ENCODE peak calls at places on chromosomes 4 and X, in six cellular contexts. I, P, W, G, K and S are unnamed samples.

GRCh38 chrX:44951572-44952067 is 78.6 kb downstream of the KDM6A start:
- DNase-seq in I (no peak), P (no peak), W (no peak), G (no peak), K (no peak), S (no peak)

GRCh38 chr4:107619065-107619464 is 101.0 kb downstream of the PAPSS1 start:
- DNase-seq in I (no peak), P (no peak), W (no peak), G (peak), K (no peak), S (peak)

GRCh38 chrX:39767446-39767845 is 330.3 kb downstream of the BCOR start:
- DNase-seq in I (no peak), P (no peak), W (no peak), G (no peak), K (no peak), S (no peak)

GRCh38 chrX:68945603-68946228 is 116.9 kb downstream of the EFNB1 start:
- DNase-seq in I (no peak), P (peak), W (no peak), G (no peak), K (peak), S (no peak)

GRCh38 chr4:1714303-1715001 is 2.3 kb upstream of the SLBP start:
- DNase-seq in I (no peak), P (no peak), W (no peak), G (no peak), K (peak), S (no peak)

GRCh38 chr4:32215277-32215676 is 1495.1 kb downstream of the PCDH7 start:
- DNase-seq in I (no peak), P (no peak), W (no peak), G (no peak), K (no peak), S (no peak)

GRCh38 chrX:68995780-68996551 is 167.1 kb downstream of the EFNB1 start:
- DNase-seq in I (no peak), P (no peak), W (no peak), G (no peak), K (peak), S (peak)

GRCh38 chr4:127709456-127709855 is 20.7 kb upstream of the SLC25A31 start:
- DNase-seq in I (no peak), P (no peak), W (no peak), G (no peak), K (no peak), S (no peak)

GRCh38 chrX:41716217-41716616 is 7.8 kb upstream of the GPR82 start:
- DNase-seq in I (no peak), P (no peak), W (no peak), G (no peak), K (no peak), S (no peak)

GRCh38 chrX:1720826-1721225 is 106.0 kb downstream of the ASMT start:
- DNase-seq in I (no peak), P (no peak), W (no peak), G (no peak), K (no peak), S (no peak)

GRCh38 chrX:41759817-41760216 is 35.8 kb downstream of the GPR82 start:
- DNase-seq in I (peak), P (peak), W (peak), G (no peak), K (no peak), S (no peak)

GRCh38 chr4:99808260-99808857 is 8.3 kb upstream of the DAPP1 start:
- DNase-seq in I (peak), P (peak), W (peak), G (no peak), K (peak), S (no peak)

GRCh38 chr4:11039494-11040142 is 355.1 kb upstream of the CLNK start:
- DNase-seq in I (no peak), P (no peak), W (no peak), G (no peak), K (no peak), S (no peak)

GRCh38 chr4:101458914-101459313 is 111.6 kb upstream of the PPP3CA start:
- DNase-seq in I (no peak), P (no peak), W (no peak), G (no peak), K (no peak), S (no peak)

GRCh38 chrX:131588995-131589394 is 45.1 kb downstream of the OR13H1 start:
- DNase-seq in I (no peak), P (no peak), W (no peak), G (no peak), K (no peak), S (no peak)

GRCh38 chr4:77010841-77011354 is 61.3 kb downstream of the SEPTIN11 start:
- DNase-seq in I (no peak), P (no peak), W (no peak), G (peak), K (no peak), S (no peak)

GRCh38 chrX:2984342-2984741 is 22.0 kb upstream of the ARSH start:
- DNase-seq in I (no peak), P (no peak), W (no peak), G (no peak), K (no peak), S (no peak)

GRCh38 chr4:136078971-136079370 is 1453.3 kb downstream of the PCDH18 start:
- DNase-seq in I (no peak), P (no peak), W (no peak), G (no peak), K (no peak), S (no peak)

GRCh38 chr4:2069161-2069971 is 10.2 kb downstream of the NAT8L start:
- DNase-seq in I (peak), P (no peak), W (no peak), G (no peak), K (no peak), S (no peak)

GRCh38 chrX:124555036-124555595 is 208.8 kb downstream of the SH2D1A start:
- DNase-seq in I (no peak), P (no peak), W (no peak), G (peak), K (no peak), S (no peak)

GRCh38 chrX:102345916-102346315 is 93.9 kb downstream of the NXF2B start:
- DNase-seq in I (peak), P (peak), W (no peak), G (no peak), K (peak), S (no peak)

GRCh38 chrX:39809326-39809725 is 288.4 kb downstream of the BCOR start:
- DNase-seq in I (no peak), P (no peak), W (no peak), G (no peak), K (no peak), S (no peak)

GRCh38 chr4:3437998-3438846 is 3.5 kb upstream of the HGFAC start:
- DNase-seq in I (no peak), P (no peak), W (no peak), G (no peak), K (no peak), S (no peak)

GRCh38 chrX:74925210-74926088 is at the start of gene NEXMIF:
- DNase-seq in I (peak), P (peak), W (no peak), G (no peak), K (peak), S (no peak)

GRCh38 chrX:115958687-115959359 is 211.7 kb upstream of the AGTR2 start:
- DNase-seq in I (no peak), P (no peak), W (no peak), G (no peak), K (peak), S (no peak)

DNA sequence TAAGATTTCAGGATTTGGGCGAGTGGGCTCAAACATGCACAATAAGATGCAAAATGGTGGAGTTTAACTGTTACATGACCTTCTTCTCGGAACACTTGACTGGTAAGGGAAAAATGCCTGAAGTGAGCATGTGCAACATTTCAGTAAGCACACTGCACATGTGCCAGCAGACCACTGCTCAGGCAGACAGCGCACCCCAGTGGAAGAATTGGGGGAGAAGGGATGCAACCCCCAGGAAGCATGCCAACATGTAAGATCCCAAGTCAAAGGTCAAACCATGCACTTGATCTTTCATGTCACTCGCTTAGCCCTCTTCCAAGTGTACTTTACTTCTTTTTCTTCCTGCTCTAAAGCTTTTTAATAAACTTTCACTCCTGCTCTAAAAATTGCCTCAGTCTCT is 256.3 kb downstream of the CENPC start:
- DNase-seq in I (peak), P (peak), W (no peak), G (no peak), K (peak), S (no peak)
- TF ChIP-seq CTCF in I (peak), P (peak), W (no peak), G (no peak), K (peak), S (no peak)

GRCh38 chr4:151575646-151576045 is 166.7 kb downstream of the FHIP1A start:
- DNase-seq in I (no peak), P (no peak), W (no peak), G (no peak), K (no peak), S (no peak)

GRCh38 chr4:151574968-151575367 is 166.0 kb downstream of the FHIP1A start:
- DNase-seq in I (no peak), P (no peak), W (no peak), G (no peak), K (no peak), S (no peak)

GRCh38 chr4:151573474-151573873 is 164.5 kb downstream of the FHIP1A start:
- DNase-seq in I (no peak), P (no peak), W (no peak), G (no peak), K (no peak), S (no peak)

GRCh38 chr4:151576627-151577026 is 167.7 kb downstream of the FHIP1A start:
- DNase-seq in I (no peak), P (no peak), W (no peak), G (no peak), K (no peak), S (no peak)

GRCh38 chr4:151573945-151574344 is 165.0 kb downstream of the FHIP1A start:
- DNase-seq in I (no peak), P (no peak), W (no peak), G (peak), K (no peak), S (no peak)
- TF ChIP-seq CTCF in I (no peak), P (no peak), W (no peak), G (no peak), K (no peak), S (no peak)

DNA sequence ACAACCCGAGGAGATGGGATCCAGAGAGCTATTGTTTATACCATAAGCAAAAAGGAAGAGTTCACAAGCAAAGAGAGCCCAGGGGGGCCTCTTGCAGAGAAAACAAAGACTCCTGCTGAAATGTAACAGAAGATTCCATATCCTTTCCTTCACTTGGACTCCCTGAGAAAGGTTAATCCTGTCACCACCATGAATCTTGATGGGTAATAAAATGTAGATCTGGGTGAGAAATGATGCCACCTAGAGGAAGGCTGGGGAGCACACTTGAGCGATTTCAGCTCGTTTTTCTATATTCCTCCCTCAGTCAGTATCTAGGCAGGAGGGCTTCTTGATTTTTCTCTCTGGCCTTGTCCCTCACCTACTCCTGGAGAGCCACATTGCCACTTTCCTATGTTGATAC is 10.2 kb upstream of the KCNE5 start:
- DNase-seq in I (peak), P (no peak), W (no peak), G (no peak), K (peak), S (no peak)
- TF ChIP-seq CTCF in I (peak), P (peak), W (no peak), G (peak), K (peak), S (peak)

DNA sequence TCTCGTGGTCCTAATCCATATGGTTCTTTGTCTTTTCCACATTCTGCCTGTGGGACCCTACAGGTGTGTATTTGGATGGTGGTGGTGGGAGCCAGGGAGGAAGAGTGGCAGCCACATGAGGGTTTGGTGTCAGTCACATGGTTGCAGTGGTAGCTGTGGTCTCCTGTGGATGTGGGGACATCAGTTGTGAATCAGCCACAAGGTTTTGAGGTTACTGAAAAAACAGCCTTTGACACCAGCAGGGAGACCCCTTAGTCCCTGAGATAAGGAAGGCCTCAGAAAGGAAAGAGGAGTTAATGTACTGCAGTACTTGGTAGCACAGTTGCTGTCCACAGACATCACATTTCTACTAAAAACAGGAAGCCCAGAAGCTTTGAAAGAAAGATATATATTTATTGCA is 15.8 kb upstream of the GAGE10 start:
- DNase-seq in I (no peak), P (no peak), W (no peak), G (no peak), K (no peak), S (no peak)
- TF ChIP-seq CTCF in I (no peak), P (no peak), W (no peak), G (no peak), K (no peak), S (no peak)

DNA sequence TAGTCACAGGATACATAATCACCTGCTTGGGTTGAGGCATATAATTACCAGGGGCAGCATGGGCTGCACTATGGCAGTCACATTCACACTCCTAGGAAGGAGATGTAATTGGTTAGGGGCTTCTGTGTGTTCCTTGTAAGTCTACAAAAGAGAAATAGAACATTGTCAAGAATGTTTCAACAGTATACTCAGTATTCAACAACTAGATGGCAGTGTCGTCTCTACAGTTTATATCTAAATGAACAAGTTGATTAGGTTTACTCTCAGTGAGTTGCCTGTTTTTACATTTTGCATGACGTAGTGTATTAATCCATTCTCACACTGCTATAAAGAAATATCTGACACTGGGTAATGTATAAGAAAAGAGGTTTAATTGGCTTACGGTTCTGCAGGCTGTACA is 50.5 kb upstream of the RAB33B start:
- DNase-seq in I (no peak), P (no peak), W (no peak), G (no peak), K (no peak), S (no peak)
- TF ChIP-seq CTCF in I (no peak), P (no peak), W (no peak), G (no peak), K (peak), S (no peak)

DNA sequence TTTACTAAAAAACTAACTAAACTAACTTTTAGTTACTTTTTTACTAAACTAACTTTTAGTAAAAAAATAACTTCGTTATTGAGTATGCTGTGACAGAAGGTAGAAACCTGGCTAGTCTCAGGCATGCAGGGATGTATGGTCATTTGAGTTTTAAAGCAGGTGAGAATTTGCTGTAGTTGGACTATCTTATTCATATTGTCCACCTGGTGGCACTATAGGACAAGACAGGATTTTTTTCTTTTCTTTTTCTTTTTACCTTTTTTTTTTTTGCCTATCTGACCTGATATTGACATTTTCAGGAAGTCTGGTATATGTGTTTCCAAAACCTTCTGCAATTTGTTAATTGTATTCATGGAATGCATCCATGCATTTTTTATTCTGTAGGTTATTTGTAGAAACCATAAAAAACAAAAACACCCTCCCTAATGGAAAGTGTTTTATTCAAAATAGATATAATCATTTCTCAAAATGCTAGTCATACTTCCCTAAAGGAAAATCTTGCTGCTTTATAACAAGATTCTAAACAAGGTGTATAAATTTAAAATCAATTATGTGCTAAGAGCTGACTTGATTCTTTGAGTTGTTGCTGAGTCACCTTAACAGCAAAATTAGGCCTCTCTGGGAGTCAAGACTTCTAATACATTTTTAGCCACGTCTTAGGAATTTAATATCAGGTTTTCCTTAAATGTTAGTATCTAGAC is 201.2 kb upstream of the GNPDA2 start:
- DNase-seq in I (peak), P (no peak), W (peak), G (no peak), K (no peak), S (no peak)
- TF ChIP-seq CTCF in I (no peak), P (peak), W (peak), G (no peak), K (peak), S (no peak)

GRCh38 chrX:13340182-13340791 is 20.4 kb upstream of the ATXN3L start:
- DNase-seq in I (no peak), P (no peak), W (no peak), G (no peak), K (no peak), S (no peak)

GRCh38 chrX:13330446-13330845 is 10.6 kb upstream of the ATXN3L start:
- DNase-seq in I (no peak), P (no peak), W (no peak), G (no peak), K (no peak), S (no peak)

GRCh38 chrX:13338985-13339384 is 19.1 kb upstream of the ATXN3L start:
- DNase-seq in I (no peak), P (no peak), W (no peak), G (no peak), K (no peak), S (no peak)

GRCh38 chrX:13339607-13340006 is 19.8 kb upstream of the ATXN3L start:
- DNase-seq in I (no peak), P (no peak), W (no peak), G (no peak), K (no peak), S (no peak)

DNA sequence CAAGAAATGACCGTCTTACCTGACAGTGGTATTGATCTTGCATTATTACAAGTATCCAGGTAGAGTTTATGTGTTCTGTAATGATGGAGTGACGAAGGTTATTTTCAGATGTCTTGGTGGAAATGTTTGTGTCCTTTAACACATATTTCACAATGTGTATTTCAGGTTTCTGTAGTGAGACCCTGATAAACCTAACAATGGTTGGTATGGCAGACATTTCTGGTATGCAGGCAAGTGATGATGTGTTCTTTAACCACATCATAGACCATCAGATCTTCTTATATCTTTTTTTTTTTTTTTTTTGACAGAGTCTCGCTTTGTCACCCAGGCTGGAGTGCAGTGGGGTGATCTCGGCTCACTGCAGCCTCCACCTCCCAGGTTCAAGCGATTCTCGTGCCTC is 14.6 kb upstream of the ATXN3L start:
- DNase-seq in I (no peak), P (no peak), W (no peak), G (no peak), K (no peak), S (no peak)
- TF ChIP-seq CTCF in I (no peak), P (no peak), W (no peak), G (no peak), K (no peak), S (no peak)

GRCh38 chr4:168515222-168516011 is 18.6 kb downstream of the PALLD start:
- DNase-seq in I (no peak), P (no peak), W (no peak), G (no peak), K (no peak), S (no peak)

GRCh38 chr4:168508683-168509082 is 11.8 kb downstream of the PALLD start:
- DNase-seq in I (no peak), P (no peak), W (no peak), G (no peak), K (no peak), S (no peak)

GRCh38 chr4:168514249-168514852 is 17.5 kb downstream of the PALLD start:
- DNase-seq in I (peak), P (no peak), W (no peak), G (peak), K (no peak), S (no peak)

GRCh38 chr4:168509786-168510185 is 12.9 kb downstream of the PALLD start:
- DNase-seq in I (no peak), P (no peak), W (no peak), G (no peak), K (no peak), S (no peak)

GRCh38 chr4:168511780-168512467 is 15.1 kb downstream of the PALLD start:
- DNase-seq in I (no peak), P (no peak), W (no peak), G (no peak), K (peak), S (no peak)
- TF ChIP-seq CTCF in I (no peak), P (no peak), W (no peak), G (no peak), K (no peak), S (no peak)